ENCODE peak calls at places on chromosomes 5 and 9, in six cellular contexts. P is DMS153, D is sigmoid colon, Q is aorta, H is OCI-LY7, K is myocyte. F is an unnamed sample.

GRCh38 chr9:114001794-114002261 is 76.3 kb downstream of the AMBP start:
- DNase-seq in P (no peak), D (no peak), Q (peak), H (no peak), K (no peak), F (no peak)

GRCh38 chr9:123349691-123350480 is 6.1 kb upstream of the CRB2 start:
- DNase-seq in P (peak), D (no peak), Q (peak), H (peak), K (peak), F (peak)

GRCh38 chr5:129460951-129461815 is 1.1 kb downstream of the ADAMTS19 start:
- DNase-seq in P (no peak), D (peak), Q (peak), H (no peak), K (peak), F (peak)

GRCh38 chr9:14004110-14004509 is 309.8 kb downstream of the NFIB start:
- DNase-seq in P (no peak), D (no peak), Q (no peak), H (no peak), K (no peak), F (no peak)

GRCh38 chr9:78357165-78357873 is 60.4 kb downstream of the PSAT1 start:
- DNase-seq in P (no peak), D (no peak), Q (no peak), H (no peak), K (no peak), F (no peak)

GRCh38 chr9:107587175-107587963 is 97.8 kb upstream of the KLF4 start:
- DNase-seq in P (peak), D (no peak), Q (peak), H (no peak), K (no peak), F (no peak)

GRCh38 chr5:87081511-87082372 is 185.9 kb upstream of the RASA1 start:
- DNase-seq in P (no peak), D (no peak), Q (no peak), H (peak), K (no peak), F (no peak)

GRCh38 chr5:178622679-178623247 is 4.1 kb downstream of the CLK4 start:
- DNase-seq in P (no peak), D (no peak), Q (no peak), H (no peak), K (no peak), F (no peak)

GRCh38 chr5:91222482-91222881 is 160.6 kb downstream of the ARRDC3 start:
- DNase-seq in P (no peak), D (no peak), Q (no peak), H (no peak), K (no peak), F (no peak)

GRCh38 chr9:90969021-90969675 is 167.5 kb downstream of the SYK start:
- DNase-seq in P (peak), D (no peak), Q (no peak), H (no peak), K (no peak), F (no peak)

GRCh38 chr5:72366324-72366976 is 46.3 kb downstream of the PTCD2 start:
- DNase-seq in P (peak), D (peak), Q (no peak), H (peak), K (peak), F (peak)

GRCh38 chr5:79754865-79755555 is 65.4 kb downstream of the CMYA5 start:
- DNase-seq in P (no peak), D (no peak), Q (no peak), H (no peak), K (no peak), F (no peak)

GRCh38 chr9:21854594-21854993 is 52.2 kb downstream of the MTAP start:
- DNase-seq in P (no peak), D (no peak), Q (no peak), H (no peak), K (no peak), F (no peak)

GRCh38 chr9:75626860-75627259 is 263.6 kb upstream of the PCSK5 start:
- DNase-seq in P (no peak), D (no peak), Q (no peak), H (no peak), K (no peak), F (no peak)

GRCh38 chr9:124218438-124219289 is 39.1 kb upstream of the NEK6 start:
- DNase-seq in P (peak), D (peak), Q (no peak), H (peak), K (peak), F (no peak)

GRCh38 chr5:124263680-124264491 is 482.6 kb downstream of the ZNF608 start:
- DNase-seq in P (peak), D (no peak), Q (no peak), H (no peak), K (peak), F (peak)

GRCh38 chr9:25964239-25964638 is 286.0 kb upstream of the TUSC1 start:
- DNase-seq in P (peak), D (no peak), Q (no peak), H (peak), K (peak), F (peak)

GRCh38 chr9:79574166-79574565 is 2.4 kb downstream of the TLE4 start:
- DNase-seq in P (no peak), D (no peak), Q (no peak), H (no peak), K (peak), F (no peak)

GRCh38 chr5:140148508-140148907 is 22.8 kb downstream of the IGIP start:
- DNase-seq in P (no peak), D (no peak), Q (no peak), H (no peak), K (no peak), F (no peak)

GRCh38 chr9:38682713-38683112 is 37.2 kb downstream of the FAM240B start:
- DNase-seq in P (peak), D (no peak), Q (no peak), H (no peak), K (peak), F (no peak)

GRCh38 chr5:172932313-172933017 is 26.8 kb upstream of the RPL26L1 start:
- DNase-seq in P (no peak), D (peak), Q (peak), H (peak), K (peak), F (peak)

GRCh38 chr5:137515238-137515637 is 16.1 kb upstream of the SPOCK1 start:
- DNase-seq in P (no peak), D (no peak), Q (no peak), H (no peak), K (no peak), F (no peak)

GRCh38 chr5:138943615-138944173 is 68.6 kb upstream of the LRRTM2 start:
- DNase-seq in P (no peak), D (no peak), Q (no peak), H (no peak), K (no peak), F (no peak)

GRCh38 chr5:132678735-132679134 is 4.9 kb downstream of the IL4 start:
- DNase-seq in P (no peak), D (no peak), Q (no peak), H (no peak), K (no peak), F (no peak)

F was measured in D341Med.